ENCODE peak calls at places on chromosome 2, in five cellular contexts. One of them, this sample, is unnamed.

GRCh38 chr2:157830696-157831570 is 45.2 kb downstream of the ACVR1 start:
- DNase-seq in tibial nerve: peak; percentile 78
- DNase-seq in left ventricle myocardium inferior: no peak
- DNase-seq in stimulated activated CD4-positive, alpha-beta T cell treated with anti-CD3 and anti-CD28 coated beads, Interleukin-1b, Interleukin-23, amount 100 ng/mL, for 1 hour: no peak
- DNase-seq in stimulated activated CD8-positive, alpha-beta memory T cell treated with anti-CD3 and anti-CD28 coated beads, Interleukin-7, amount 100 ng/mL, for 48 hours: no peak
- DNase-seq in this sample: no peak

GRCh38 chr2:170022692-170023091 is 155.3 kb upstream of the MYO3B start:
- DNase-seq in tibial nerve: no peak
- DNase-seq in left ventricle myocardium inferior: no peak
- DNase-seq in stimulated activated CD4-positive, alpha-beta T cell treated with anti-CD3 and anti-CD28 coated beads, Interleukin-1b, Interleukin-23, amount 100 ng/mL, for 1 hour: no peak
- DNase-seq in stimulated activated CD8-positive, alpha-beta memory T cell treated with anti-CD3 and anti-CD28 coated beads, Interleukin-7, amount 100 ng/mL, for 48 hours: no peak
- DNase-seq in this sample: no peak

GRCh38 chr2:152456262-152456661 is 121.3 kb downstream of the FMNL2 start:
- DNase-seq in tibial nerve: no peak
- DNase-seq in left ventricle myocardium inferior: no peak
- DNase-seq in stimulated activated CD4-positive, alpha-beta T cell treated with anti-CD3 and anti-CD28 coated beads, Interleukin-1b, Interleukin-23, amount 100 ng/mL, for 1 hour: no peak
- DNase-seq in stimulated activated CD8-positive, alpha-beta memory T cell treated with anti-CD3 and anti-CD28 coated beads, Interleukin-7, amount 100 ng/mL, for 48 hours: no peak
- DNase-seq in this sample: no peak

GRCh38 chr2:237501892-237502513 is 15.0 kb downstream of the MLPH start:
- DNase-seq in tibial nerve: no peak
- DNase-seq in left ventricle myocardium inferior: no peak
- DNase-seq in stimulated activated CD4-positive, alpha-beta T cell treated with anti-CD3 and anti-CD28 coated beads, Interleukin-1b, Interleukin-23, amount 100 ng/mL, for 1 hour: no peak
- DNase-seq in stimulated activated CD8-positive, alpha-beta memory T cell treated with anti-CD3 and anti-CD28 coated beads, Interleukin-7, amount 100 ng/mL, for 48 hours: no peak
- DNase-seq in this sample: no peak

GRCh38 chr2:105487142-105488069 is 88.6 kb upstream of the FHL2 start:
- DNase-seq in tibial nerve: peak; percentile 65
- DNase-seq in left ventricle myocardium inferior: peak; percentile 62
- DNase-seq in stimulated activated CD4-positive, alpha-beta T cell treated with anti-CD3 and anti-CD28 coated beads, Interleukin-1b, Interleukin-23, amount 100 ng/mL, for 1 hour: no peak
- DNase-seq in stimulated activated CD8-positive, alpha-beta memory T cell treated with anti-CD3 and anti-CD28 coated beads, Interleukin-7, amount 100 ng/mL, for 48 hours: no peak
- DNase-seq in this sample: no peak

GRCh38 chr2:136319227-136319626 is 201.3 kb upstream of the CXCR4 start:
- DNase-seq in tibial nerve: no peak
- DNase-seq in left ventricle myocardium inferior: no peak
- DNase-seq in stimulated activated CD4-positive, alpha-beta T cell treated with anti-CD3 and anti-CD28 coated beads, Interleukin-1b, Interleukin-23, amount 100 ng/mL, for 1 hour: no peak
- DNase-seq in stimulated activated CD8-positive, alpha-beta memory T cell treated with anti-CD3 and anti-CD28 coated beads, Interleukin-7, amount 100 ng/mL, for 48 hours: peak; percentile 59
- DNase-seq in this sample: no peak

GRCh38 chr2:235278771-235279355 is 215.0 kb upstream of the AGAP1 start:
- DNase-seq in tibial nerve: no peak
- DNase-seq in left ventricle myocardium inferior: no peak
- DNase-seq in stimulated activated CD4-positive, alpha-beta T cell treated with anti-CD3 and anti-CD28 coated beads, Interleukin-1b, Interleukin-23, amount 100 ng/mL, for 1 hour: no peak
- DNase-seq in stimulated activated CD8-positive, alpha-beta memory T cell treated with anti-CD3 and anti-CD28 coated beads, Interleukin-7, amount 100 ng/mL, for 48 hours: no peak
- DNase-seq in this sample: no peak

GRCh38 chr2:143551946-143552655 is 422.9 kb downstream of the ARHGAP15 start:
- DNase-seq in tibial nerve: no peak
- DNase-seq in left ventricle myocardium inferior: no peak
- DNase-seq in stimulated activated CD4-positive, alpha-beta T cell treated with anti-CD3 and anti-CD28 coated beads, Interleukin-1b, Interleukin-23, amount 100 ng/mL, for 1 hour: no peak
- DNase-seq in stimulated activated CD8-positive, alpha-beta memory T cell treated with anti-CD3 and anti-CD28 coated beads, Interleukin-7, amount 100 ng/mL, for 48 hours: no peak
- DNase-seq in this sample: no peak

GRCh38 chr2:24923106-24923505 is 3.1 kb upstream of the ADCY3 start:
- DNase-seq in tibial nerve: no peak
- DNase-seq in left ventricle myocardium inferior: no peak
- DNase-seq in stimulated activated CD4-positive, alpha-beta T cell treated with anti-CD3 and anti-CD28 coated beads, Interleukin-1b, Interleukin-23, amount 100 ng/mL, for 1 hour: no peak
- DNase-seq in stimulated activated CD8-positive, alpha-beta memory T cell treated with anti-CD3 and anti-CD28 coated beads, Interleukin-7, amount 100 ng/mL, for 48 hours: no peak
- DNase-seq in this sample: no peak

GRCh38 chr2:233597522-233597921 is 19.9 kb upstream of the UGT1A8 start:
- DNase-seq in tibial nerve: no peak
- DNase-seq in left ventricle myocardium inferior: no peak
- DNase-seq in stimulated activated CD4-positive, alpha-beta T cell treated with anti-CD3 and anti-CD28 coated beads, Interleukin-1b, Interleukin-23, amount 100 ng/mL, for 1 hour: no peak
- DNase-seq in stimulated activated CD8-positive, alpha-beta memory T cell treated with anti-CD3 and anti-CD28 coated beads, Interleukin-7, amount 100 ng/mL, for 48 hours: no peak
- DNase-seq in this sample: no peak

GRCh38 chr2:24360050-24360962 is at the start of gene ITSN2:
- DNase-seq in tibial nerve: peak; percentile 66
- DNase-seq in left ventricle myocardium inferior: peak; percentile 87
- DNase-seq in stimulated activated CD4-positive, alpha-beta T cell treated with anti-CD3 and anti-CD28 coated beads, Interleukin-1b, Interleukin-23, amount 100 ng/mL, for 1 hour: peak; percentile 62
- DNase-seq in stimulated activated CD8-positive, alpha-beta memory T cell treated with anti-CD3 and anti-CD28 coated beads, Interleukin-7, amount 100 ng/mL, for 48 hours: peak; percentile 73
- DNase-seq in this sample: peak; percentile 75

GRCh38 chr2:145260674-145261073 is 740.8 kb upstream of the ZEB2 start:
- DNase-seq in tibial nerve: no peak
- DNase-seq in left ventricle myocardium inferior: no peak
- DNase-seq in stimulated activated CD4-positive, alpha-beta T cell treated with anti-CD3 and anti-CD28 coated beads, Interleukin-1b, Interleukin-23, amount 100 ng/mL, for 1 hour: no peak
- DNase-seq in stimulated activated CD8-positive, alpha-beta memory T cell treated with anti-CD3 and anti-CD28 coated beads, Interleukin-7, amount 100 ng/mL, for 48 hours: no peak
- DNase-seq in this sample: no peak

GRCh38 chr2:238160206-238161129 is 1.7 kb downstream of the ERFE start:
- DNase-seq in tibial nerve: no peak
- DNase-seq in left ventricle myocardium inferior: peak; percentile 11
- DNase-seq in stimulated activated CD4-positive, alpha-beta T cell treated with anti-CD3 and anti-CD28 coated beads, Interleukin-1b, Interleukin-23, amount 100 ng/mL, for 1 hour: no peak
- DNase-seq in stimulated activated CD8-positive, alpha-beta memory T cell treated with anti-CD3 and anti-CD28 coated beads, Interleukin-7, amount 100 ng/mL, for 48 hours: no peak
- DNase-seq in this sample: no peak

GRCh38 chr2:110682872-110683271 is 5.0 kb upstream of the BUB1 start:
- DNase-seq in tibial nerve: no peak
- DNase-seq in left ventricle myocardium inferior: no peak
- DNase-seq in stimulated activated CD4-positive, alpha-beta T cell treated with anti-CD3 and anti-CD28 coated beads, Interleukin-1b, Interleukin-23, amount 100 ng/mL, for 1 hour: no peak
- DNase-seq in stimulated activated CD8-positive, alpha-beta memory T cell treated with anti-CD3 and anti-CD28 coated beads, Interleukin-7, amount 100 ng/mL, for 48 hours: no peak
- DNase-seq in this sample: no peak

GRCh38 chr2:196925445-196925767 is 1.1 kb downstream of the PGAP1 start:
- DNase-seq in tibial nerve: no peak
- DNase-seq in left ventricle myocardium inferior: no peak
- DNase-seq in stimulated activated CD4-positive, alpha-beta T cell treated with anti-CD3 and anti-CD28 coated beads, Interleukin-1b, Interleukin-23, amount 100 ng/mL, for 1 hour: no peak
- DNase-seq in stimulated activated CD8-positive, alpha-beta memory T cell treated with anti-CD3 and anti-CD28 coated beads, Interleukin-7, amount 100 ng/mL, for 48 hours: no peak
- DNase-seq in this sample: no peak

GRCh38 chr2:9250498-9251153 is 44.0 kb downstream of the ASAP2 start:
- DNase-seq in tibial nerve: no peak
- DNase-seq in left ventricle myocardium inferior: no peak
- DNase-seq in stimulated activated CD4-positive, alpha-beta T cell treated with anti-CD3 and anti-CD28 coated beads, Interleukin-1b, Interleukin-23, amount 100 ng/mL, for 1 hour: no peak
- DNase-seq in stimulated activated CD8-positive, alpha-beta memory T cell treated with anti-CD3 and anti-CD28 coated beads, Interleukin-7, amount 100 ng/mL, for 48 hours: no peak
- DNase-seq in this sample: no peak

GRCh38 chr2:180184506-180184905 is 177.4 kb upstream of the CWC22 start:
- DNase-seq in tibial nerve: no peak
- DNase-seq in left ventricle myocardium inferior: no peak
- DNase-seq in stimulated activated CD4-positive, alpha-beta T cell treated with anti-CD3 and anti-CD28 coated beads, Interleukin-1b, Interleukin-23, amount 100 ng/mL, for 1 hour: no peak
- DNase-seq in stimulated activated CD8-positive, alpha-beta memory T cell treated with anti-CD3 and anti-CD28 coated beads, Interleukin-7, amount 100 ng/mL, for 48 hours: no peak
- DNase-seq in this sample: no peak

This sample was measured in CD8-positive, alpha-beta T cell.